ENCODE peak calls at places on chromosome 4, in five cellular contexts. One of them, this sample, is unnamed.

GRCh38 chr4:102321260-102321991 is 23.9 kb downstream of the SLC39A8 start:
- DNase-seq in tibial artery: no peak
- DNase-seq in breast epithelium: no peak
- DNase-seq in K562: no peak
- DNase-seq in naive thymus-derived CD4-positive, alpha-beta T cell: no peak
- DNase-seq in this sample: no peak

GRCh38 chr4:100986360-100986868 is 360.9 kb downstream of the PPP3CA start:
- DNase-seq in tibial artery: no peak
- DNase-seq in breast epithelium: no peak
- DNase-seq in K562: no peak
- DNase-seq in naive thymus-derived CD4-positive, alpha-beta T cell: no peak
- DNase-seq in this sample: peak; percentile 16

GRCh38 chr4:80197601-80198444 is 520 bp downstream of the PRDM8 start:
- DNase-seq in tibial artery: peak; percentile 34
- DNase-seq in breast epithelium: no peak
- DNase-seq in K562: no peak
- DNase-seq in naive thymus-derived CD4-positive, alpha-beta T cell: no peak
- DNase-seq in this sample: no peak

GRCh38 chr4:176193898-176194297 is 1.5 kb downstream of the SPATA4 start:
- DNase-seq in tibial artery: no peak
- DNase-seq in breast epithelium: no peak
- DNase-seq in K562: no peak
- DNase-seq in naive thymus-derived CD4-positive, alpha-beta T cell: no peak
- DNase-seq in this sample: no peak

GRCh38 chr4:8505229-8505628 is 64.7 kb downstream of the TRMT44 start:
- DNase-seq in tibial artery: no peak
- DNase-seq in breast epithelium: no peak
- DNase-seq in K562: no peak
- DNase-seq in naive thymus-derived CD4-positive, alpha-beta T cell: no peak
- DNase-seq in this sample: no peak

GRCh38 chr4:38174811-38175210 is 214.6 kb downstream of the PTTG2 start:
- DNase-seq in tibial artery: peak; percentile 32
- DNase-seq in breast epithelium: no peak
- DNase-seq in K562: no peak
- DNase-seq in naive thymus-derived CD4-positive, alpha-beta T cell: no peak
- DNase-seq in this sample: no peak

GRCh38 chr4:139988863-139989765 is 164.9 kb downstream of the MAML3 start:
- DNase-seq in tibial artery: peak; percentile 56
- DNase-seq in breast epithelium: peak; percentile 82
- DNase-seq in K562: peak; percentile 7
- DNase-seq in naive thymus-derived CD4-positive, alpha-beta T cell: no peak
- DNase-seq in this sample: no peak

GRCh38 chr4:137181293-137181899 is 350.9 kb downstream of the PCDH18 start:
- DNase-seq in tibial artery: no peak
- DNase-seq in breast epithelium: no peak
- DNase-seq in K562: no peak
- DNase-seq in naive thymus-derived CD4-positive, alpha-beta T cell: no peak
- DNase-seq in this sample: no peak

GRCh38 chr4:89137695-89138094 is 26.4 kb downstream of the TIGD2 start:
- DNase-seq in tibial artery: no peak
- DNase-seq in breast epithelium: no peak
- DNase-seq in K562: no peak
- DNase-seq in naive thymus-derived CD4-positive, alpha-beta T cell: no peak
- DNase-seq in this sample: no peak

GRCh38 chr4:75907956-75908355 is 5.7 kb upstream of the PPEF2 start:
- DNase-seq in tibial artery: no peak
- DNase-seq in breast epithelium: no peak
- DNase-seq in K562: no peak
- DNase-seq in naive thymus-derived CD4-positive, alpha-beta T cell: no peak
- DNase-seq in this sample: no peak

GRCh38 chr4:106502106-106502699 is 133.6 kb upstream of the GIMD1 start:
- DNase-seq in tibial artery: peak; percentile 28
- DNase-seq in breast epithelium: no peak
- DNase-seq in K562: peak; percentile 64
- DNase-seq in naive thymus-derived CD4-positive, alpha-beta T cell: no peak
- DNase-seq in this sample: peak; percentile 64

GRCh38 chr4:15799703-15800102 is 21.6 kb downstream of the CD38 start:
- DNase-seq in tibial artery: no peak
- DNase-seq in breast epithelium: no peak
- DNase-seq in K562: no peak
- DNase-seq in naive thymus-derived CD4-positive, alpha-beta T cell: no peak
- DNase-seq in this sample: no peak

GRCh38 chr4:18162453-18162852 is 140.9 kb upstream of the LCORL start:
- DNase-seq in tibial artery: no peak
- DNase-seq in breast epithelium: no peak
- DNase-seq in K562: no peak
- DNase-seq in naive thymus-derived CD4-positive, alpha-beta T cell: no peak
- DNase-seq in this sample: no peak

GRCh38 chr4:137609693-137610450 is 77.6 kb upstream of the PCDH18 start:
- DNase-seq in tibial artery: no peak
- DNase-seq in breast epithelium: no peak
- DNase-seq in K562: no peak
- DNase-seq in naive thymus-derived CD4-positive, alpha-beta T cell: no peak
- DNase-seq in this sample: no peak

GRCh38 chr4:140092094-140092820 is 61.7 kb downstream of the MAML3 start:
- DNase-seq in tibial artery: peak; percentile 38
- DNase-seq in breast epithelium: peak; percentile 29
- DNase-seq in K562: peak; percentile 6
- DNase-seq in naive thymus-derived CD4-positive, alpha-beta T cell: no peak
- DNase-seq in this sample: peak; percentile 43

GRCh38 chr4:65623509-65623908 is 46.8 kb downstream of the EPHA5 start:
- DNase-seq in tibial artery: no peak
- DNase-seq in breast epithelium: no peak
- DNase-seq in K562: no peak
- DNase-seq in naive thymus-derived CD4-positive, alpha-beta T cell: no peak
- DNase-seq in this sample: no peak

DNA sequence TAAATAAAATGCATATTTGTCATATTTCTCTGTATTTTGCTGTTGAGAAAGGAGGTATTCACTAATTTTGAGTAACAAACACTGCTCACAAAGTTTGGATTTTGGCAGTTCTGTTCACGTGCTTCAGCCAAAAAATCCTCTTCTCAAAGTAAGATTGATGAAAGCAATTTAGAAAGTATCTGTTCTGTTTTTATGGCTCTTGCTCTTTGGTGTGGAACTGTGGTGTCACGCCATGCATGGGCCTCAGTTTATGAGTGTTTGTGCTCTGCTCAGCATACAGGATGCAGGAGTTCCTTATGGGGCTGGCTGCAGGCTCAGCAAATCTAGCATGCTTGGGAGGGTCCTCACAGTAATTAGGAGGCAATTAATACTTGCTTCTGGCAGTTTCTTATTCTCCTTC is 3.3 kb downstream of the HTT start:
- DNase-seq in tibial artery: no peak
- DNase-seq in breast epithelium: no peak
- DNase-seq in K562: no peak
- DNase-seq in naive thymus-derived CD4-positive, alpha-beta T cell: no peak
- DNase-seq in this sample: no peak
- H3K4me1 ChIP-seq in tibial artery: peaks cover 19% of the 10 kb centered on the region
- H3K4me1 ChIP-seq in breast epithelium: no peaks in the 10 kb centered on the region
- H3K4me1 ChIP-seq in K562: peaks cover 28% of the 10 kb centered on the region
- H3K4me1 ChIP-seq in naive thymus-derived CD4-positive, alpha-beta T cell: peaks cover 16% of the 10 kb centered on the region
- H3K4me1 ChIP-seq in this sample: no peaks in the 10 kb centered on the region

DNA sequence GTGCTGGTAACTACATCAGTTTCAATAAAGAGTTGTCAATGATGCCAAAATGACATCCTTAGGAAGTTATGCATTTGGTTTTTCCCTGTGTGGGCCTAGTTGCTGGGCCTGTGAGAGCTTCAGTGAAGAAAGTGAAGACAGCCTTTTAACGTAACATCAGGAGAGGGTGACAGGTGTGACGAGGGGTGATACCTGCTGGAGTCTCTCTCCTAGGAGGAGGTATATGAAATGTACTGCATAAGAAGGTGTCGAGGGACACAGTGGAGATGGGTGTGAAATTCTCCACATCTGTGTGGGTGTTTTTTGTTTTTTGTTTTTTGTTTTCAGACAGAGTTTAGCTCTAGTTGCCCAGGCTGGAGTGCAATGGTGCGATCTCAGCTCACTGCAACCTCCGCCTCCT is 49.2 kb downstream of the EVC start:
- DNase-seq in tibial artery: no peak
- DNase-seq in breast epithelium: no peak
- DNase-seq in K562: no peak
- DNase-seq in naive thymus-derived CD4-positive, alpha-beta T cell: no peak
- DNase-seq in this sample: no peak
- H3K27ac ChIP-seq in tibial artery: no peak overlapping the region
- H3K27ac ChIP-seq in breast epithelium: no peak overlapping the region
- H3K27ac ChIP-seq in K562: no peak overlapping the region
- H3K27ac ChIP-seq in naive thymus-derived CD4-positive, alpha-beta T cell: no peak overlapping the region
- H3K27ac ChIP-seq in this sample: no peak overlapping the region

GRCh38 chr4:42633605-42634388 is 23.1 kb downstream of the ATP8A1 start:
- DNase-seq in tibial artery: no peak
- DNase-seq in breast epithelium: no peak
- DNase-seq in K562: no peak
- DNase-seq in naive thymus-derived CD4-positive, alpha-beta T cell: no peak
- DNase-seq in this sample: no peak
- H3K4me1 ChIP-seq in tibial artery: peaks cover 2% of the 10 kb centered on the region
- H3K4me1 ChIP-seq in breast epithelium: no peaks in the 10 kb centered on the region
- H3K4me1 ChIP-seq in K562: no peaks in the 10 kb centered on the region
- H3K4me1 ChIP-seq in naive thymus-derived CD4-positive, alpha-beta T cell: peaks cover 14% of the 10 kb centered on the region
- H3K4me1 ChIP-seq in this sample: no peaks in the 10 kb centered on the region

GRCh38 chr4:48012819-48013218 is 3.7 kb downstream of the CNGA1 start:
- DNase-seq in tibial artery: no peak
- DNase-seq in breast epithelium: no peak
- DNase-seq in K562: no peak
- DNase-seq in naive thymus-derived CD4-positive, alpha-beta T cell: no peak
- DNase-seq in this sample: no peak

GRCh38 chr4:48017108-48017527 is 546 bp downstream of the NIPAL1 start:
- DNase-seq in tibial artery: no peak
- DNase-seq in breast epithelium: peak; percentile 37
- DNase-seq in K562: peak; percentile 30
- DNase-seq in naive thymus-derived CD4-positive, alpha-beta T cell: peak; percentile 4
- DNase-seq in this sample: no peak

GRCh38 chr4:48015678-48016077 is 803 bp downstream of the CNGA1 start:
- DNase-seq in tibial artery: no peak
- DNase-seq in breast epithelium: no peak
- DNase-seq in K562: no peak
- DNase-seq in naive thymus-derived CD4-positive, alpha-beta T cell: no peak
- DNase-seq in this sample: no peak

GRCh38 chr4:48016141-48017107 is at the start of the genes CNGA1 and NIPAL1:
- DNase-seq in tibial artery: peak; percentile 44
- DNase-seq in breast epithelium: peak; percentile 75
- DNase-seq in K562: peak; percentile 81
- DNase-seq in naive thymus-derived CD4-positive, alpha-beta T cell: peak; percentile 64
- DNase-seq in this sample: peak; percentile 66

GRCh38 chr4:48015216-48015615 is 1.3 kb downstream of the CNGA1 start:
- DNase-seq in tibial artery: no peak
- DNase-seq in breast epithelium: no peak
- DNase-seq in K562: no peak
- DNase-seq in naive thymus-derived CD4-positive, alpha-beta T cell: no peak
- DNase-seq in this sample: no peak
- H3K27ac ChIP-seq in tibial artery: no peak overlapping the region
- H3K27ac ChIP-seq in breast epithelium: peak overlapping the region; percentile 88
- H3K27ac ChIP-seq in K562: no peak overlapping the region
- H3K27ac ChIP-seq in naive thymus-derived CD4-positive, alpha-beta T cell: no peak overlapping the region
- H3K27ac ChIP-seq in this sample: no peak overlapping the region

GRCh38 chr4:7287918-7288280 is 95.6 kb downstream of the SORCS2 start:
- DNase-seq in tibial artery: no peak
- DNase-seq in breast epithelium: no peak
- DNase-seq in K562: no peak
- DNase-seq in naive thymus-derived CD4-positive, alpha-beta T cell: no peak
- DNase-seq in this sample: no peak

GRCh38 chr4:7288751-7289523 is 96.6 kb downstream of the SORCS2 start:
- DNase-seq in tibial artery: no peak
- DNase-seq in breast epithelium: no peak
- DNase-seq in K562: no peak
- DNase-seq in naive thymus-derived CD4-positive, alpha-beta T cell: no peak
- DNase-seq in this sample: no peak

GRCh38 chr4:7287274-7287917 is 95.1 kb downstream of the SORCS2 start:
- DNase-seq in tibial artery: no peak
- DNase-seq in breast epithelium: no peak
- DNase-seq in K562: no peak
- DNase-seq in naive thymus-derived CD4-positive, alpha-beta T cell: no peak
- DNase-seq in this sample: no peak

GRCh38 chr4:7291372-7292135 is 99.2 kb downstream of the SORCS2 start:
- DNase-seq in tibial artery: peak; percentile 35
- DNase-seq in breast epithelium: peak; percentile 56
- DNase-seq in K562: no peak
- DNase-seq in naive thymus-derived CD4-positive, alpha-beta T cell: no peak
- DNase-seq in this sample: no peak

GRCh38 chr4:7289619-7290018 is 97.3 kb downstream of the SORCS2 start:
- DNase-seq in tibial artery: no peak
- DNase-seq in breast epithelium: no peak
- DNase-seq in K562: no peak
- DNase-seq in naive thymus-derived CD4-positive, alpha-beta T cell: no peak
- DNase-seq in this sample: no peak
- H3K4me1 ChIP-seq in tibial artery: peaks cover 26% of the 10 kb centered on the region
- H3K4me1 ChIP-seq in breast epithelium: no peaks in the 10 kb centered on the region
- H3K4me1 ChIP-seq in K562: no peaks in the 10 kb centered on the region
- H3K4me1 ChIP-seq in naive thymus-derived CD4-positive, alpha-beta T cell: no peaks in the 10 kb centered on the region
- H3K4me1 ChIP-seq in this sample: no peaks in the 10 kb centered on the region

DNA sequence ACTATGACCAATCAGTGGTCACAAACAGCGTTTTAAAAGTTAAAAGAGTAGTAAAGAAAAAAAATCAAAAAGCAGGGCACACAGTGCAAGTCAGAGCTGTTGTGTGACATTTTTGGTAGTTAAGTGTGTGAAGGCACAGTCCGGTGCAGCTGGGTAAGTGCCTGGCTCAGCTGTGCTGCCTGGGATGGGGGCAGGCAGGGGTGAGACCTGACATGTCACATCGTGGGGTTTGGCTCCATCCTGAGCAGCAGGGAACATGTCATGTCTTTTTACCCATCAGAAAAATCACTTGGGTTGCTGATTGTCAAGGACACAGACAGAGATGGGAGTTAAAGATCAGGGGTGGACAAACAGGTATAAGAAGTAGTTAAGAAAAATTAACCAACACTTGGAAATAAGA is 125.1 kb downstream of the NSUN7 start:
- DNase-seq in tibial artery: no peak
- DNase-seq in breast epithelium: no peak
- DNase-seq in K562: no peak
- DNase-seq in naive thymus-derived CD4-positive, alpha-beta T cell: no peak
- DNase-seq in this sample: no peak
- H3K27ac ChIP-seq in tibial artery: peak overlapping the region; percentile 78
- H3K27ac ChIP-seq in breast epithelium: no peak overlapping the region
- H3K27ac ChIP-seq in K562: no peak overlapping the region
- H3K27ac ChIP-seq in naive thymus-derived CD4-positive, alpha-beta T cell: no peak overlapping the region
- H3K27ac ChIP-seq in this sample: no peak overlapping the region

DNA sequence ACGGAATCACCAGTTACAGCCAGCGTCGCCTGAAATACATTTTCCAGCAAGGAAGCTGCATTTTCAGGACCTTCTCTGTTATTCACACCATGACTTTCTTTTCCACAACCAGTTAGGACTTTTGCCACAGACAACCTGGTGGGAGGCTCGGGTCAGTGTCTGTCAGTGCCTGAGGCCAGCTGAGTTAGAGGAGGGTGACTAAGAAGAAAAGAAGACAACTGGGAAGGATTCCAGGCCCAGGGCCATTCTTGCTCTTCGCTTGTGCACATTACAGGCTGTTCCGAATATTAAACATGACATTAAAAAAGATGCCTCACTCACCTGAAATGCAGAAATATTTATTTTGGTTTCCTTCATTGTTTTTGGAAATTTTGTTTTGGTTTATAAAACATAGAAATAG is 21.4 kb upstream of the CENPU start:
- DNase-seq in tibial artery: no peak
- DNase-seq in breast epithelium: peak; percentile 40
- DNase-seq in K562: no peak
- DNase-seq in naive thymus-derived CD4-positive, alpha-beta T cell: no peak
- DNase-seq in this sample: no peak
- H3K4me1 ChIP-seq in tibial artery: peaks cover 14% of the 10 kb centered on the region
- H3K4me1 ChIP-seq in breast epithelium: no peaks in the 10 kb centered on the region
- H3K4me1 ChIP-seq in K562: peaks cover 4% of the 10 kb centered on the region
- H3K4me1 ChIP-seq in naive thymus-derived CD4-positive, alpha-beta T cell: no peaks in the 10 kb centered on the region
- H3K4me1 ChIP-seq in this sample: no peaks in the 10 kb centered on the region

GRCh38 chr4:87019243-87019817 is 84.5 kb downstream of the AFF1 start:
- DNase-seq in tibial artery: no peak
- DNase-seq in breast epithelium: no peak
- DNase-seq in K562: peak; percentile 47
- DNase-seq in naive thymus-derived CD4-positive, alpha-beta T cell: no peak
- DNase-seq in this sample: no peak
- H3K27ac ChIP-seq in tibial artery: peak overlapping the region; percentile 52
- H3K27ac ChIP-seq in breast epithelium: peak overlapping the region; percentile 29
- H3K27ac ChIP-seq in K562: peak overlapping the region; percentile 80
- H3K27ac ChIP-seq in naive thymus-derived CD4-positive, alpha-beta T cell: no peak overlapping the region
- H3K27ac ChIP-seq in this sample: no peak overlapping the region

This sample was measured in iPS DF 6.9.